ENCODE peak calls at places on chromosomes 1 and 21, in seven cellular contexts. One of them, this sample, is unnamed.

GRCh38 chr1:57678138-57678537 is 254.3 kb upstream of the DAB1 start:
- DNase-seq in GOT3: no peak
- DNase-seq in tibial artery: no peak
- DNase-seq in NCI-H345: peak
- DNase-seq in GM04503: no peak
- DNase-seq in mesothelial cell of epicardium: no peak
- DNase-seq in D721Med: no peak
- DNase-seq in this sample: no peak

GRCh38 chr1:63821650-63822049 is 47.8 kb downstream of the ROR1 start:
- DNase-seq in GOT3: no peak
- DNase-seq in tibial artery: no peak
- DNase-seq in NCI-H345: no peak
- DNase-seq in GM04503: no peak
- DNase-seq in mesothelial cell of epicardium: no peak
- DNase-seq in D721Med: no peak
- DNase-seq in this sample: peak

GRCh38 chr1:182888736-182889531 is 49.8 kb downstream of the DHX9 start:
- DNase-seq in GOT3: no peak
- DNase-seq in tibial artery: no peak
- DNase-seq in NCI-H345: no peak
- DNase-seq in GM04503: peak
- DNase-seq in mesothelial cell of epicardium: no peak
- DNase-seq in D721Med: no peak
- DNase-seq in this sample: no peak

GRCh38 chr1:220702733-220703704 is 12.9 kb downstream of the C1orf115 start:
- DNase-seq in GOT3: no peak
- DNase-seq in tibial artery: no peak
- DNase-seq in NCI-H345: peak
- DNase-seq in GM04503: no peak
- DNase-seq in mesothelial cell of epicardium: no peak
- DNase-seq in D721Med: no peak
- DNase-seq in this sample: no peak

GRCh38 chr1:165239873-165240272 is 116.6 kb downstream of the LMX1A start:
- DNase-seq in GOT3: no peak
- DNase-seq in tibial artery: no peak
- DNase-seq in NCI-H345: no peak
- DNase-seq in GM04503: no peak
- DNase-seq in mesothelial cell of epicardium: no peak
- DNase-seq in D721Med: no peak
- DNase-seq in this sample: no peak

GRCh38 chr21:39221282-39221996 is 38.2 kb upstream of the PSMG1 start:
- DNase-seq in GOT3: no peak
- DNase-seq in tibial artery: no peak
- DNase-seq in NCI-H345: no peak
- DNase-seq in GM04503: no peak
- DNase-seq in mesothelial cell of epicardium: no peak
- DNase-seq in D721Med: no peak
- DNase-seq in this sample: no peak

GRCh38 chr1:226719596-226720386 is 19.3 kb downstream of the ITPKB start:
- DNase-seq in GOT3: no peak
- DNase-seq in tibial artery: no peak
- DNase-seq in NCI-H345: no peak
- DNase-seq in GM04503: no peak
- DNase-seq in mesothelial cell of epicardium: no peak
- DNase-seq in D721Med: no peak
- DNase-seq in this sample: no peak

GRCh38 chr21:31479714-31480113 is 135.7 kb upstream of the TIAM1 start:
- DNase-seq in GOT3: no peak
- DNase-seq in tibial artery: no peak
- DNase-seq in NCI-H345: peak
- DNase-seq in GM04503: no peak
- DNase-seq in mesothelial cell of epicardium: no peak
- DNase-seq in D721Med: no peak
- DNase-seq in this sample: no peak

GRCh38 chr1:227219715-227220292 is 98.5 kb downstream of the CDC42BPA start:
- DNase-seq in GOT3: no peak
- DNase-seq in tibial artery: no peak
- DNase-seq in NCI-H345: no peak
- DNase-seq in GM04503: no peak
- DNase-seq in mesothelial cell of epicardium: no peak
- DNase-seq in D721Med: no peak
- DNase-seq in this sample: no peak

GRCh38 chr1:115179397-115179835 is 90.1 kb upstream of the TSPAN2 start:
- DNase-seq in GOT3: no peak
- DNase-seq in tibial artery: no peak
- DNase-seq in NCI-H345: no peak
- DNase-seq in GM04503: peak
- DNase-seq in mesothelial cell of epicardium: no peak
- DNase-seq in D721Med: no peak
- DNase-seq in this sample: peak

GRCh38 chr1:17437260-17438175 is 2.0 kb downstream of the RCC2 start:
- DNase-seq in GOT3: no peak
- DNase-seq in tibial artery: no peak
- DNase-seq in NCI-H345: peak
- DNase-seq in GM04503: no peak
- DNase-seq in mesothelial cell of epicardium: peak
- DNase-seq in D721Med: no peak
- DNase-seq in this sample: no peak

GRCh38 chr1:210645582-210646257 is 317.0 kb downstream of the HHAT start:
- DNase-seq in GOT3: no peak
- DNase-seq in tibial artery: no peak
- DNase-seq in NCI-H345: peak
- DNase-seq in GM04503: no peak
- DNase-seq in mesothelial cell of epicardium: no peak
- DNase-seq in D721Med: no peak
- DNase-seq in this sample: no peak

GRCh38 chr1:8481650-8482380 is 163.9 kb downstream of the SLC45A1 start:
- DNase-seq in GOT3: no peak
- DNase-seq in tibial artery: no peak
- DNase-seq in NCI-H345: no peak
- DNase-seq in GM04503: no peak
- DNase-seq in mesothelial cell of epicardium: no peak
- DNase-seq in D721Med: no peak
- DNase-seq in this sample: no peak

GRCh38 chr1:238341395-238341794 is 450.7 kb upstream of the ZP4 start:
- DNase-seq in GOT3: no peak
- DNase-seq in tibial artery: no peak
- DNase-seq in NCI-H345: no peak
- DNase-seq in GM04503: no peak
- DNase-seq in mesothelial cell of epicardium: no peak
- DNase-seq in D721Med: no peak
- DNase-seq in this sample: no peak

GRCh38 chr1:17140279-17140678 is 21.0 kb upstream of the PADI2 start:
- DNase-seq in GOT3: no peak
- DNase-seq in tibial artery: no peak
- DNase-seq in NCI-H345: no peak
- DNase-seq in GM04503: no peak
- DNase-seq in mesothelial cell of epicardium: no peak
- DNase-seq in D721Med: no peak
- DNase-seq in this sample: no peak

GRCh38 chr1:156471496-156472490 is 28.8 kb downstream of the MEF2D start:
- DNase-seq in GOT3: no peak
- DNase-seq in tibial artery: peak
- DNase-seq in NCI-H345: peak
- DNase-seq in GM04503: no peak
- DNase-seq in mesothelial cell of epicardium: no peak
- DNase-seq in D721Med: no peak
- DNase-seq in this sample: no peak

GRCh38 chr21:42653492-42654061 is at the start of gene PDE9A:
- DNase-seq in GOT3: no peak
- DNase-seq in tibial artery: no peak
- DNase-seq in NCI-H345: no peak
- DNase-seq in GM04503: no peak
- DNase-seq in mesothelial cell of epicardium: peak
- DNase-seq in D721Med: peak
- DNase-seq in this sample: no peak

GRCh38 chr21:34603002-34603709 is 11.8 kb downstream of the RCAN1 start:
- DNase-seq in GOT3: no peak
- DNase-seq in tibial artery: peak
- DNase-seq in NCI-H345: peak
- DNase-seq in GM04503: no peak
- DNase-seq in mesothelial cell of epicardium: peak
- DNase-seq in D721Med: peak
- DNase-seq in this sample: peak

GRCh38 chr1:76083189-76083588 is 8.6 kb downstream of the ST6GALNAC3 start:
- DNase-seq in GOT3: no peak
- DNase-seq in tibial artery: peak
- DNase-seq in NCI-H345: no peak
- DNase-seq in GM04503: no peak
- DNase-seq in mesothelial cell of epicardium: no peak
- DNase-seq in D721Med: no peak
- DNase-seq in this sample: no peak

GRCh38 chr1:235077571-235078479 is 50.8 kb downstream of the TOMM20 start:
- DNase-seq in GOT3: no peak
- DNase-seq in tibial artery: no peak
- DNase-seq in NCI-H345: no peak
- DNase-seq in GM04503: peak
- DNase-seq in mesothelial cell of epicardium: no peak
- DNase-seq in D721Med: no peak
- DNase-seq in this sample: no peak

GRCh38 chr1:219159946-219160645 is 13.6 kb upstream of the LYPLAL1 start:
- DNase-seq in GOT3: no peak
- DNase-seq in tibial artery: no peak
- DNase-seq in NCI-H345: no peak
- DNase-seq in GM04503: no peak
- DNase-seq in mesothelial cell of epicardium: no peak
- DNase-seq in D721Med: no peak
- DNase-seq in this sample: no peak

GRCh38 chr1:191498318-191498717 is 659.9 kb upstream of the RGS18 start:
- DNase-seq in GOT3: no peak
- DNase-seq in tibial artery: no peak
- DNase-seq in NCI-H345: no peak
- DNase-seq in GM04503: no peak
- DNase-seq in mesothelial cell of epicardium: no peak
- DNase-seq in D721Med: no peak
- DNase-seq in this sample: peak

GRCh38 chr1:21706151-21706835 is 37.1 kb upstream of the RAP1GAP start:
- DNase-seq in GOT3: no peak
- DNase-seq in tibial artery: peak
- DNase-seq in NCI-H345: peak
- DNase-seq in GM04503: peak
- DNase-seq in mesothelial cell of epicardium: no peak
- DNase-seq in D721Med: no peak
- DNase-seq in this sample: no peak

GRCh38 chr1:203133969-203134725 is 6.6 kb downstream of the ADORA1 start:
- DNase-seq in GOT3: no peak
- DNase-seq in tibial artery: no peak
- DNase-seq in NCI-H345: no peak
- DNase-seq in GM04503: no peak
- DNase-seq in mesothelial cell of epicardium: no peak
- DNase-seq in D721Med: no peak
- DNase-seq in this sample: peak

GRCh38 chr1:65423884-65424655 is 3.6 kb downstream of the LEPR start:
- DNase-seq in GOT3: no peak
- DNase-seq in tibial artery: no peak
- DNase-seq in NCI-H345: no peak
- DNase-seq in GM04503: peak
- DNase-seq in mesothelial cell of epicardium: no peak
- DNase-seq in D721Med: no peak
- DNase-seq in this sample: peak

GRCh38 chr1:85137660-85138059 is 63.2 kb downstream of the SYDE2 start:
- DNase-seq in GOT3: no peak
- DNase-seq in tibial artery: no peak
- DNase-seq in NCI-H345: peak
- DNase-seq in GM04503: no peak
- DNase-seq in mesothelial cell of epicardium: no peak
- DNase-seq in D721Med: no peak
- DNase-seq in this sample: peak

GRCh38 chr1:62180649-62181048 is 14.0 kb upstream of the L1TD1 start:
- DNase-seq in GOT3: no peak
- DNase-seq in tibial artery: no peak
- DNase-seq in NCI-H345: peak
- DNase-seq in GM04503: no peak
- DNase-seq in mesothelial cell of epicardium: no peak
- DNase-seq in D721Med: no peak
- DNase-seq in this sample: no peak

GRCh38 chr1:204684551-204685235 is 845 bp downstream of the LRRN2 start:
- DNase-seq in GOT3: no peak
- DNase-seq in tibial artery: no peak
- DNase-seq in NCI-H345: no peak
- DNase-seq in GM04503: no peak
- DNase-seq in mesothelial cell of epicardium: no peak
- DNase-seq in D721Med: peak
- DNase-seq in this sample: no peak

GRCh38 chr1:58649555-58649954 is 50.3 kb downstream of the MYSM1 start:
- DNase-seq in GOT3: no peak
- DNase-seq in tibial artery: no peak
- DNase-seq in NCI-H345: no peak
- DNase-seq in GM04503: no peak
- DNase-seq in mesothelial cell of epicardium: peak
- DNase-seq in D721Med: no peak
- DNase-seq in this sample: no peak